ENCODE peak calls at places on chromosomes 13 and 19, in four cellular contexts. One of them, this sample, is unnamed.

GRCh38 chr19:8355631-8356402 is 8.1 kb upstream of the ANGPTL4 start:
- DNase-seq in fibroblast of mammary gland: peak
- DNase-seq in esophagus muscularis mucosa: no peak
- DNase-seq in fibroblast of pulmonary artery: peak
- DNase-seq in this sample: no peak

GRCh38 chr13:78569029-78569428 is 34.3 kb downstream of the POU4F1 start:
- DNase-seq in fibroblast of mammary gland: no peak
- DNase-seq in esophagus muscularis mucosa: no peak
- DNase-seq in fibroblast of pulmonary artery: no peak
- DNase-seq in this sample: no peak

GRCh38 chr13:28449826-28450773 is 44.8 kb downstream of the FLT1 start:
- DNase-seq in fibroblast of mammary gland: no peak
- DNase-seq in esophagus muscularis mucosa: no peak
- DNase-seq in fibroblast of pulmonary artery: no peak
- DNase-seq in this sample: no peak

GRCh38 chr13:23656637-23657036 is 86.4 kb downstream of the TNFRSF19 start:
- DNase-seq in fibroblast of mammary gland: peak
- DNase-seq in esophagus muscularis mucosa: no peak
- DNase-seq in fibroblast of pulmonary artery: peak
- DNase-seq in this sample: peak

GRCh38 chr13:59780058-59780457 is 383.7 kb downstream of the DIAPH3 start:
- DNase-seq in fibroblast of mammary gland: peak
- DNase-seq in esophagus muscularis mucosa: no peak
- DNase-seq in fibroblast of pulmonary artery: no peak
- DNase-seq in this sample: no peak

GRCh38 chr19:30214651-30215051 is 157.5 kb upstream of the ZNF536 start:
- DNase-seq in fibroblast of mammary gland: no peak
- DNase-seq in esophagus muscularis mucosa: no peak
- DNase-seq in fibroblast of pulmonary artery: no peak
- DNase-seq in this sample: no peak

GRCh38 chr19:7522923-7523667 is 671 bp downstream of the MCOLN1 start:
- DNase-seq in fibroblast of mammary gland: peak
- DNase-seq in esophagus muscularis mucosa: no peak
- DNase-seq in fibroblast of pulmonary artery: peak
- DNase-seq in this sample: no peak

GRCh38 chr19:49017666-49018351 is 918 bp upstream of the LHB start:
- DNase-seq in fibroblast of mammary gland: peak
- DNase-seq in esophagus muscularis mucosa: no peak
- DNase-seq in fibroblast of pulmonary artery: peak
- DNase-seq in this sample: no peak

GRCh38 chr13:93818345-93818744 is 591.7 kb downstream of the GPC6 start:
- DNase-seq in fibroblast of mammary gland: no peak
- DNase-seq in esophagus muscularis mucosa: no peak
- DNase-seq in fibroblast of pulmonary artery: no peak
- DNase-seq in this sample: no peak

GRCh38 chr19:17889609-17890214 is 18.0 kb downstream of the SLC5A5 start:
- DNase-seq in fibroblast of mammary gland: peak
- DNase-seq in esophagus muscularis mucosa: no peak
- DNase-seq in fibroblast of pulmonary artery: peak
- DNase-seq in this sample: no peak

GRCh38 chr13:29196409-29197074 is 376.4 kb downstream of the MTUS2 start:
- DNase-seq in fibroblast of mammary gland: no peak
- DNase-seq in esophagus muscularis mucosa: no peak
- DNase-seq in fibroblast of pulmonary artery: no peak
- DNase-seq in this sample: no peak

GRCh38 chr19:8580710-8581281 is 3.6 kb upstream of the MYO1F start:
- DNase-seq in fibroblast of mammary gland: peak
- DNase-seq in esophagus muscularis mucosa: peak
- DNase-seq in fibroblast of pulmonary artery: peak
- DNase-seq in this sample: no peak

GRCh38 chr19:497861-498590 is 1.7 kb downstream of the MADCAM1 start:
- DNase-seq in fibroblast of mammary gland: no peak
- DNase-seq in esophagus muscularis mucosa: no peak
- DNase-seq in fibroblast of pulmonary artery: no peak
- DNase-seq in this sample: no peak

GRCh38 chr19:862529-863304 is 3.3 kb downstream of the CFD start:
- DNase-seq in fibroblast of mammary gland: peak
- DNase-seq in esophagus muscularis mucosa: no peak
- DNase-seq in fibroblast of pulmonary artery: peak
- DNase-seq in this sample: no peak

GRCh38 chr13:25625361-25625760 is 253.6 kb downstream of the ATP8A2 start:
- DNase-seq in fibroblast of mammary gland: no peak
- DNase-seq in esophagus muscularis mucosa: no peak
- DNase-seq in fibroblast of pulmonary artery: no peak
- DNase-seq in this sample: no peak

GRCh38 chr19:5934779-5935472 is 20.9 kb downstream of the CAPS start:
- DNase-seq in fibroblast of mammary gland: peak
- DNase-seq in esophagus muscularis mucosa: no peak
- DNase-seq in fibroblast of pulmonary artery: peak
- DNase-seq in this sample: peak

GRCh38 chr19:20357921-20358320 is 190.9 kb downstream of the ZNF486 start:
- DNase-seq in fibroblast of mammary gland: no peak
- DNase-seq in esophagus muscularis mucosa: no peak
- DNase-seq in fibroblast of pulmonary artery: no peak
- DNase-seq in this sample: no peak

GRCh38 chr13:37934339-37935191 is 65.0 kb upstream of the TRPC4 start:
- DNase-seq in fibroblast of mammary gland: no peak
- DNase-seq in esophagus muscularis mucosa: no peak
- DNase-seq in fibroblast of pulmonary artery: no peak
- DNase-seq in this sample: no peak

GRCh38 chr13:44734204-44734707 is 158.1 kb upstream of the TSC22D1 start:
- DNase-seq in fibroblast of mammary gland: peak
- DNase-seq in esophagus muscularis mucosa: no peak
- DNase-seq in fibroblast of pulmonary artery: peak
- DNase-seq in this sample: peak

GRCh38 chr13:20160346-20161274 is at the start of gene GJA3:
- DNase-seq in fibroblast of mammary gland: peak
- DNase-seq in esophagus muscularis mucosa: no peak
- DNase-seq in fibroblast of pulmonary artery: peak
- DNase-seq in this sample: no peak

GRCh38 chr19:7928334-7928706 is 2.4 kb upstream of the CTXN1 start:
- DNase-seq in fibroblast of mammary gland: peak
- DNase-seq in esophagus muscularis mucosa: no peak
- DNase-seq in fibroblast of pulmonary artery: no peak
- DNase-seq in this sample: no peak

GRCh38 chr13:44142911-44143665 is 230.5 kb upstream of the SERP2 start:
- DNase-seq in fibroblast of mammary gland: peak
- DNase-seq in esophagus muscularis mucosa: no peak
- DNase-seq in fibroblast of pulmonary artery: peak
- DNase-seq in this sample: no peak

GRCh38 chr19:49836176-49837008 is 14.6 kb upstream of the PTOV1 start:
- DNase-seq in fibroblast of mammary gland: no peak
- DNase-seq in esophagus muscularis mucosa: no peak
- DNase-seq in fibroblast of pulmonary artery: no peak
- DNase-seq in this sample: no peak

GRCh38 chr13:101565327-101565726 is 112.9 kb downstream of the ITGBL1 start:
- DNase-seq in fibroblast of mammary gland: no peak
- DNase-seq in esophagus muscularis mucosa: no peak
- DNase-seq in fibroblast of pulmonary artery: no peak
- DNase-seq in this sample: no peak

GRCh38 chr19:21707065-21707464 is 60.3 kb downstream of the ZNF100 start:
- DNase-seq in fibroblast of mammary gland: no peak
- DNase-seq in esophagus muscularis mucosa: no peak
- DNase-seq in fibroblast of pulmonary artery: no peak
- DNase-seq in this sample: no peak

GRCh38 chr13:106796280-106797047 is 228.5 kb upstream of the ARGLU1 start:
- DNase-seq in fibroblast of mammary gland: no peak
- DNase-seq in esophagus muscularis mucosa: no peak
- DNase-seq in fibroblast of pulmonary artery: no peak
- DNase-seq in this sample: no peak

GRCh38 chr13:107079423-107080099 is 511.6 kb upstream of the ARGLU1 start:
- DNase-seq in fibroblast of mammary gland: no peak
- DNase-seq in esophagus muscularis mucosa: no peak
- DNase-seq in fibroblast of pulmonary artery: no peak
- DNase-seq in this sample: no peak

GRCh38 chr13:44972956-44973581 is 16.2 kb downstream of the NUFIP1 start:
- DNase-seq in fibroblast of mammary gland: peak
- DNase-seq in esophagus muscularis mucosa: no peak
- DNase-seq in fibroblast of pulmonary artery: peak
- DNase-seq in this sample: no peak

GRCh38 chr13:29195459-29195858 is 375.3 kb downstream of the MTUS2 start:
- DNase-seq in fibroblast of mammary gland: no peak
- DNase-seq in esophagus muscularis mucosa: no peak
- DNase-seq in fibroblast of pulmonary artery: no peak
- DNase-seq in this sample: no peak

GRCh38 chr13:98496239-98496668 is 80.7 kb downstream of the STK24 start:
- DNase-seq in fibroblast of mammary gland: peak
- DNase-seq in esophagus muscularis mucosa: no peak
- DNase-seq in fibroblast of pulmonary artery: no peak
- DNase-seq in this sample: no peak
- H3K4me3 ChIP-seq in fibroblast of mammary gland: no peak
- H3K4me3 ChIP-seq in esophagus muscularis mucosa: peak
- H3K4me3 ChIP-seq in fibroblast of pulmonary artery: no peak
- H3K4me3 ChIP-seq in this sample: no peak

GRCh38 chr13:111288276-111288675 is 32.2 kb upstream of the TEX29 start:
- DNase-seq in fibroblast of mammary gland: no peak
- DNase-seq in esophagus muscularis mucosa: no peak
- DNase-seq in fibroblast of pulmonary artery: no peak
- DNase-seq in this sample: no peak

GRCh38 chr13:111283991-111284390 is 36.5 kb upstream of the TEX29 start:
- DNase-seq in fibroblast of mammary gland: no peak
- DNase-seq in esophagus muscularis mucosa: peak
- DNase-seq in fibroblast of pulmonary artery: no peak
- DNase-seq in this sample: no peak

GRCh38 chr13:111287201-111287600 is 33.2 kb upstream of the TEX29 start:
- DNase-seq in fibroblast of mammary gland: no peak
- DNase-seq in esophagus muscularis mucosa: no peak
- DNase-seq in fibroblast of pulmonary artery: no peak
- DNase-seq in this sample: no peak

GRCh38 chr13:111284579-111284978 is 35.9 kb upstream of the TEX29 start:
- DNase-seq in fibroblast of mammary gland: no peak
- DNase-seq in esophagus muscularis mucosa: peak
- DNase-seq in fibroblast of pulmonary artery: no peak
- DNase-seq in this sample: no peak

GRCh38 chr13:111286162-111286561 is 34.3 kb upstream of the TEX29 start:
- DNase-seq in fibroblast of mammary gland: no peak
- DNase-seq in esophagus muscularis mucosa: no peak
- DNase-seq in fibroblast of pulmonary artery: no peak
- DNase-seq in this sample: no peak
- TF ChIP-seq CTCF in fibroblast of mammary gland: no peak
- TF ChIP-seq CTCF in esophagus muscularis mucosa: no peak
- TF ChIP-seq CTCF in fibroblast of pulmonary artery: no peak
- TF ChIP-seq CTCF in this sample: no peak

DNA sequence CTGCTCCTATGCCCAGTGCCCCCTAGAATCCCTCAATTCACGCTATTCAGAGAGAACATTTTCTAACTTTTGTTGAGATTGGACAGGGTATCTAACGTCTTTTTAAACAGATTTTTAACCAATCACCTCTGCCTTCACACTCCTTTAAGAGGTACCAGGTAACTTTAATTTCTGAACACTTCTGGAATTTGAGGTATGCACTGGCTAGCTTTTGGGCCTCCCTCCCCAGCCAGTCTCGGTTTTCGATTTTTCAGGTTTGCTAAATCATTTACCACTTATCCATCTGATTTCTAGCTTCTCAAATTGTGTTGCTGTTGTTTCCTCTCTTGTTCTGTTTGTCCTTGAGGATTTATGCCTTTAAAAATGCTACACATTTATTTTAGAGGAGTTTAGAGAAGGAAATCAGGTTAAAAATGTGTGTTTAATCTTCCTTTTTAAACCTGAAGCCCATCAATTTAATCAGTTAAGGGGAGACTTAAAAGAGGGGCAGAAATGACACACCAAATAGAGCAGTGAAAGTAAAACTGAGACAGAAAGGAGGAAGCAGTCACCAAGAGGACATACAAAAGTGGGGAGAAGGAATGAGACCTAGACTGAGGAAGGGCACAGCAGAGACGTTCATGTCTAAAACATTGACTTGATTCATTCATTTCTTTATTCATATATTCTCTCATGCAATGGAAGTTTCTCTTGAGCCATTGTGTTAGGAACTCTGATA is 139.6 kb upstream of the HTR2A start:
- DNase-seq in fibroblast of mammary gland: no peak
- DNase-seq in esophagus muscularis mucosa: no peak
- DNase-seq in fibroblast of pulmonary artery: no peak
- DNase-seq in this sample: no peak
- H3K4me3 ChIP-seq in fibroblast of mammary gland: no peak
- H3K4me3 ChIP-seq in esophagus muscularis mucosa: no peak
- H3K4me3 ChIP-seq in fibroblast of pulmonary artery: no peak
- H3K4me3 ChIP-seq in this sample: no peak

GRCh38 chr19:46824887-46825730 is 25.5 kb downstream of the AP2S1 start:
- DNase-seq in fibroblast of mammary gland: peak
- DNase-seq in esophagus muscularis mucosa: no peak
- DNase-seq in fibroblast of pulmonary artery: peak
- DNase-seq in this sample: no peak
- TF ChIP-seq CTCF in fibroblast of mammary gland: no peak
- TF ChIP-seq CTCF in esophagus muscularis mucosa: no peak
- TF ChIP-seq CTCF in fibroblast of pulmonary artery: no peak
- TF ChIP-seq CTCF in this sample: no peak

GRCh38 chr19:38401148-38401547 is 1.7 kb upstream of the FAM98C start:
- DNase-seq in fibroblast of mammary gland: peak
- DNase-seq in esophagus muscularis mucosa: no peak
- DNase-seq in fibroblast of pulmonary artery: peak
- DNase-seq in this sample: no peak

GRCh38 chr19:38402967-38403674 is at the start of gene FAM98C:
- DNase-seq in fibroblast of mammary gland: peak
- DNase-seq in esophagus muscularis mucosa: peak
- DNase-seq in fibroblast of pulmonary artery: peak
- DNase-seq in this sample: peak

GRCh38 chr19:38404858-38405257 is 2.0 kb downstream of the FAM98C start:
- DNase-seq in fibroblast of mammary gland: no peak
- DNase-seq in esophagus muscularis mucosa: no peak
- DNase-seq in fibroblast of pulmonary artery: no peak
- DNase-seq in this sample: no peak

GRCh38 chr19:38400361-38400760 is 2.5 kb upstream of the FAM98C start:
- DNase-seq in fibroblast of mammary gland: no peak
- DNase-seq in esophagus muscularis mucosa: no peak
- DNase-seq in fibroblast of pulmonary artery: no peak
- DNase-seq in this sample: no peak

GRCh38 chr19:38402623-38402966 is 298 bp upstream of the FAM98C start:
- DNase-seq in fibroblast of mammary gland: no peak
- DNase-seq in esophagus muscularis mucosa: no peak
- DNase-seq in fibroblast of pulmonary artery: no peak
- DNase-seq in this sample: no peak
- H3K4me3 ChIP-seq in fibroblast of mammary gland: peak
- H3K4me3 ChIP-seq in esophagus muscularis mucosa: peak
- H3K4me3 ChIP-seq in fibroblast of pulmonary artery: peak
- H3K4me3 ChIP-seq in this sample: peak

GRCh38 chr19:3555653-3556422 is 1.5 kb downstream of the MFSD12 start:
- DNase-seq in fibroblast of mammary gland: no peak
- DNase-seq in esophagus muscularis mucosa: no peak
- DNase-seq in fibroblast of pulmonary artery: no peak
- DNase-seq in this sample: no peak
- TF ChIP-seq CTCF in fibroblast of mammary gland: no peak
- TF ChIP-seq CTCF in esophagus muscularis mucosa: no peak
- TF ChIP-seq CTCF in fibroblast of pulmonary artery: no peak
- TF ChIP-seq CTCF in this sample: no peak

GRCh38 chr19:13932911-13933393 is 5.3 kb downstream of the PODNL1 start:
- DNase-seq in fibroblast of mammary gland: no peak
- DNase-seq in esophagus muscularis mucosa: no peak
- DNase-seq in fibroblast of pulmonary artery: no peak
- DNase-seq in this sample: no peak
- H3K4me3 ChIP-seq in fibroblast of mammary gland: no peak
- H3K4me3 ChIP-seq in esophagus muscularis mucosa: no peak
- H3K4me3 ChIP-seq in fibroblast of pulmonary artery: no peak
- H3K4me3 ChIP-seq in this sample: no peak

GRCh38 chr19:19134687-19135158 is 3.6 kb downstream of the TMEM161A start:
- DNase-seq in fibroblast of mammary gland: no peak
- DNase-seq in esophagus muscularis mucosa: no peak
- DNase-seq in fibroblast of pulmonary artery: no peak
- DNase-seq in this sample: no peak
- TF ChIP-seq CTCF in fibroblast of mammary gland: no peak
- TF ChIP-seq CTCF in esophagus muscularis mucosa: no peak
- TF ChIP-seq CTCF in fibroblast of pulmonary artery: no peak
- TF ChIP-seq CTCF in this sample: no peak

This sample was measured in AG04450.